ENCODE peak calls at places on chromosome 11, in four cellular contexts. A is H1, X is A549, W is sigmoid colon. I is an unnamed sample.

GRCh38 chr11:70763606-70764005 is 365.3 kb downstream of the CTTN start:
- DNase-seq in X (no peak), W (no peak), A (no peak), I (no peak)

GRCh38 chr11:96486890-96487633 is 97.2 kb downstream of the JRKL start:
- DNase-seq in A (no peak), X (peak), W (no peak), I (peak)

GRCh38 chr11:44632466-44633123 is 67.1 kb downstream of the CD82 start:
- DNase-seq in X (peak), A (no peak), W (peak), I (peak)

GRCh38 chr11:122038543-122038942 is 77.5 kb downstream of the BLID start:
- DNase-seq in W (no peak), A (no peak), X (no peak), I (no peak)

GRCh38 chr11:31645747-31646146 is 136.2 kb downstream of the ELP4 start:
- DNase-seq in X (peak), A (no peak), W (no peak), I (no peak)

GRCh38 chr11:34065505-34066203 is 14.1 kb downstream of the CAPRIN1 start:
- DNase-seq in A (no peak), X (no peak), W (no peak), I (no peak)

GRCh38 chr11:20261526-20261925 is 101.3 kb upstream of the DBX1 start:
- DNase-seq in W (no peak), X (no peak), A (no peak), I (no peak)

GRCh38 chr11:117597083-117597482 is 199.9 kb downstream of the DSCAML1 start:
- DNase-seq in X (peak), W (peak), A (no peak), I (peak)

GRCh38 chr11:119315139-119316016 is 1.6 kb downstream of the MCAM start:
- DNase-seq in X (no peak), A (no peak), W (peak), I (peak)

GRCh38 chr11:35246725-35247124 is 107.8 kb downstream of the CD44 start:
- DNase-seq in W (peak), X (no peak), A (no peak), I (no peak)

GRCh38 chr11:63814383-63814736 is 1.1 kb downstream of the SPINDOC start:
- DNase-seq in A (no peak), X (no peak), W (no peak), I (no peak)

GRCh38 chr11:69704508-69705245 is 855 bp upstream of the FGF19 start:
- DNase-seq in X (peak), A (no peak), W (no peak), I (no peak)

GRCh38 chr11:120385110-120385509 is 48.9 kb downstream of the ARHGEF12 start:
- DNase-seq in X (no peak), A (no peak), W (no peak), I (no peak)

GRCh38 chr11:119476666-119477331 is 53.8 kb upstream of the THY1 start:
- DNase-seq in W (no peak), A (no peak), X (no peak), I (no peak)

GRCh38 chr11:65102142-65103095 is 6.4 kb downstream of the VPS51 start:
- DNase-seq in X (no peak), A (no peak), W (no peak), I (no peak)

GRCh38 chr11:25890626-25891250 is 441.2 kb upstream of the ANO3 start:
- DNase-seq in A (no peak), X (no peak), W (no peak), I (no peak)

GRCh38 chr11:44016129-44016528 is 31.7 kb upstream of the ACCSL start:
- DNase-seq in W (peak), A (no peak), X (peak), I (no peak)

GRCh38 chr11:40722179-40722795 is 737.2 kb downstream of the LRRC4C start:
- DNase-seq in W (peak), A (no peak), X (peak), I (no peak)

GRCh38 chr11:114082415-114082748 is 22.9 kb downstream of the ZBTB16 start:
- DNase-seq in A (no peak), W (no peak), X (no peak), I (no peak)

GRCh38 chr11:78840623-78841022 is 266.0 kb upstream of the NARS2 start:
- DNase-seq in A (no peak), X (no peak), W (peak), I (no peak)

GRCh38 chr11:38950882-38951281 is 2352.8 kb upstream of the RAG2 start:
- DNase-seq in X (no peak), A (no peak), W (no peak), I (no peak)

GRCh38 chr11:11296434-11296833 is 56.6 kb downstream of the CSNK2A3 start:
- DNase-seq in W (no peak), X (no peak), A (no peak), I (no peak)

GRCh38 chr11:61795459-61795858 is 2.7 kb downstream of the FEN1 start:
- DNase-seq in A (no peak), W (no peak), X (no peak), I (no peak)

GRCh38 chr11:18706330-18707243 is 8.0 kb downstream of the TMEM86A start:
- DNase-seq in W (peak), X (no peak), A (no peak), I (peak)

GRCh38 chr11:119371778-119372182 is 9.7 kb downstream of the USP2 start:
- DNase-seq in A (no peak), W (no peak), X (peak), I (no peak)

GRCh38 chr11:129418039-129418438 is 42.4 kb downstream of the BARX2 start:
- DNase-seq in X (no peak), A (no peak), W (no peak), I (peak)

GRCh38 chr11:34928268-34928959 is 12.0 kb downstream of the PDHX start:
- DNase-seq in X (no peak), A (no peak), W (no peak), I (no peak)

GRCh38 chr11:120526241-120526640 is 14.7 kb downstream of the GRIK4 start:
- DNase-seq in A (no peak), X (no peak), W (no peak), I (no peak)

GRCh38 chr11:127362754-127363153 is 362.2 kb upstream of the KIRREL3 start:
- DNase-seq in A (no peak), W (no peak), X (no peak), I (no peak)

GRCh38 chr11:74325649-74326645 is 14.5 kb upstream of the P4HA3 start:
- DNase-seq in A (no peak), X (no peak), W (peak), I (peak)

GRCh38 chr11:26700536-26701235 is 21.2 kb downstream of the SLC5A12 start:
- DNase-seq in X (no peak), W (no peak), A (no peak), I (no peak)

GRCh38 chr11:1292018-1292643 is 17.3 kb downstream of the TOLLIP start:
- DNase-seq in A (no peak), X (no peak), W (no peak), I (no peak)

GRCh38 chr11:15104166-15104565 is 10.6 kb upstream of the INSC start:
- DNase-seq in W (no peak), X (no peak), A (no peak), I (no peak)

GRCh38 chr11:27723685-27724084 is 23.4 kb upstream of the BDNF start:
- DNase-seq in X (no peak), W (no peak), A (no peak), I (no peak)

GRCh38 chr11:20276661-20277000 is 86.9 kb upstream of the HTATIP2 start:
- DNase-seq in X (no peak), W (no peak), A (no peak), I (no peak)

GRCh38 chr11:130344846-130345245 is 30.1 kb upstream of the ZBTB44 start:
- DNase-seq in A (no peak), X (no peak), W (no peak), I (no peak)

GRCh38 chr11:34349882-34350281 is 7.9 kb downstream of the ABTB2 start:
- DNase-seq in A (no peak), W (no peak), X (no peak), I (no peak)

GRCh38 chr11:22263613-22264012 is 70.7 kb downstream of the ANO5 start:
- DNase-seq in X (no peak), W (no peak), A (no peak), I (no peak)
- TF ChIP-seq POLR2A in X (no peak), W (no peak), A (no peak), I (no peak)

DNA sequence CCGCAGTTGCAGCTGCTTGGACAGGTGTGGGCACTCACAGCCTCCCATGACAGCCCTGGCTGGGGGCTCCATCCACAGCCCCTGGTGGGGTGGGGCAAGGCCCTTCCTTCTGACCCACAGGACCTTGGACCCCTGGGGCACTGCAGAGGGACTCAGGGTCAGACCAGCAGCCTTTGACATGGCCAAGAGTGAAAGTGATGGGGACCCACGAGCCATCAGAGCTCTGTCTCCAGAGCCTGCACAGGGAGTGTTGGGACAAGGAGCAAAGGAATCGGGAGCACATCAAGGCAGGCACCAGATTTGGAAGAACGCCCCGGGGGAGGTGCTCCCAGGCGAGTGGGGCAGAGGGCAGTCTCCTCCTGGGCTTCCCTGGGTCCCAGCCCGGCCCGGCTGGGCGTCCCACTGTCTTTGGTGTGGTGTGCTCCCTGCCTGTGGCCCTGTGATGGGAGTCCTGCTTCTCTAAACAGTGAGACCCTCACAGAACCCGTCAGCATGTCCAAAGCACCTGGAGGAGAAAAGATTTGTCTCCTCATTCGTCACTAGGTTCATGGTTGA is 13.2 kb upstream of the CD81 start:
- DNase-seq in W (no peak), X (no peak), A (no peak), I (no peak)
- TF ChIP-seq EP300 in W (no peak), X (no peak), A (no peak), I (no peak)

DNA sequence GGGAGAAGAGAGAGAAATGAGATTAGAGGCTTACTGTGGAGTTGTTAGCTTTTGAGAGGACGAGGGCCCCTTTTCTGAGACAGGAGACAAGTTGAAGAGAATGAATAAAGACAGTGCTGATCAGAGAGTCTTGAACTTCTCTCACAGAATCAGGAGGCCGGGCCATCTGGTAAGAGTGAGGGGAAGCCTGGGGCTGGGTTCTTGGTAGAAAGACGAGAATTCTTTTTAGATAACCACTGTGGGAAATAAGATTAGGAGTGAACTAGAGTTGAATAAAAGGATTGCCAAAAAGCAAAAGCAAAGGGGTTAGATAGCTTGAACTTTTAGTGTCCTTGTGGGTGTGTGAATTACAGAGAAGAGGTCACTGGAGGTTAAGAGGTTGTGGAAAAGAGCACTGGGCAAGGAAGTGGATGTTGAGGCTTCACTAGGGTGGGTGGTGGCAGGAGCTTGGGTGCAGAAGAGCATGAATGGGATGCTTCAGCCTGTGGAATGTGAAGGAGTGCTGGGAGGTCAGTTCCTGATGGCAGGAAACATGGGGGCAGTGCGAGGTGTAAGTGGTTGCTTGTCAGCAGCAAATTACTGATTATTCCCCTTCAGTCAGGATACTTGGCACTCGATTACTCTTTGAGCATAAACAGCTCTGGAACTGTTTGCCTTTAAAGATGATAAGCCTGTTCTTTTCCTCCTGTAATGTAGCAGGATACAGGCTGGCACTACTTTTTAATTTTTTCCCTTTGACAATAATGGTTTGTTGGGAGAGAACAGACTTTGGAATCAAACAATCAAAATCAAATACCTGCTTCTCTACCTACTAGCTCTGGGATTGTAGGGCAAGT is 98.3 kb downstream of the ARHGAP42 start:
- DNase-seq in W (no peak), X (peak), A (no peak), I (no peak)
- TF ChIP-seq POLR2A in W (no peak), X (no peak), A (no peak), I (no peak)

DNA sequence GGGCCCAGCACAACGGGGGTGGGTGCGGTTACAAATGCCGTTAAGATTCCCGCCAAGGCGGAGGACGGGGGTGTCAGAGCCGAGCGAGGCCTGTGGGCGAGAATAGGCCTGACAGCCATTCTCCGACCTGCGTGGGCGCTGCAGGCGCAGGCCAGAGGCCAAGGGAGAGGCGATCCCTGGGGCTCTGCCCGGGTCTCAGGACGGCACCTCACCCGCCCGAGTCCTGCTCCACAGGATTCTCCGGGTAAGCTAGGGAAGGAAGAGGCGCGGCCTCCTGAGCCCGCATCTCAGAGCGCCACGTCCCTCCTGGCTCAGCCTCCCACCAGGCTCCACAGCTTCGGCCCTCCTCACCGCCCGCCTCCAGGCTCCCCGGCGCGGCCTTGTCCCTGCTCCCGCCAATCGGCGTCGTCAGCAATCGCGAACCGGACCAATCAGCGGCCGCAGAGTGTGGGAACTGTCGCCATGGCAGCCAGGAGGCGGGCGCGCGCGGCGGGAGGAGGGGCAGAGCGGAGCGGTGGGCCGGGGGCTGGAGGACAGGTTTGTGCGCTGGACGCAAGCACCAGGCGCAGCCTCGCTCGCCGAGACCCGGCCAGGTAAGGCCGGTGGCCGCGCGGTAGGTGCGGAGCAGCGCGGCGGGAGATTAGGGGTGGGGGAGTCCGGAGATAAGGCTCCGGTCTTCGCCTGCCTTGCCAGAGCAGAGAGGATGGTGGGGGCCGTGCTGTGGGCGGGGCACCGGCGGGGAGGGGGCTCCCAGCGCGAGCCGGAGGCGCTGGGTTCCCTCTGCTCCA is at the start of gene NUCB2:
- DNase-seq in W (peak), X (peak), A (peak), I (peak)
- TF ChIP-seq EP300 in W (no peak), X (no peak), A (no peak), I (no peak)

I was measured in transverse colon.